ENCODE peak calls at places on chromosomes 11 and 22, in five cellular contexts. E is MM.1S, Z is NCI-H1694, O is A549, L is left lobe of liver. G is an unnamed sample.

GRCh38 chr11:99098751-99099150 is 78.0 kb downstream of the CNTN5 start:
- DNase-seq in L (no peak), Z (no peak), O (no peak), E (peak; percentile 96), G (peak; percentile 6)

GRCh38 chr22:48218889-48219420 is 1456.5 kb downstream of the TBC1D22A start:
- DNase-seq in Z (no peak), L (peak; percentile 23), O (no peak), E (no peak), G (no peak)

GRCh38 chr22:46233231-46233630 is 16.9 kb downstream of the CDPF1 start:
- DNase-seq in E (no peak), O (no peak), L (no peak), Z (peak; percentile 69), G (no peak)

GRCh38 chr11:45392154-45392553 is 106.0 kb upstream of the SYT13 start:
- DNase-seq in Z (no peak), L (no peak), O (no peak), E (no peak), G (no peak)

GRCh38 chr11:103051986-103052385 is 40.0 kb downstream of the DCUN1D5 start:
- DNase-seq in Z (no peak), E (no peak), L (no peak), O (no peak), G (no peak)

GRCh38 chr11:124676386-124676785 is 2.7 kb downstream of the SPA17 start:
- DNase-seq in Z (no peak), L (no peak), E (no peak), O (no peak), G (no peak)

GRCh38 chr11:103051158-103051801 is 40.7 kb downstream of the DCUN1D5 start:
- DNase-seq in Z (no peak), E (no peak), L (no peak), O (no peak), G (no peak)

GRCh38 chr22:45064313-45065268 is 54.8 kb upstream of the PHF21B start:
- DNase-seq in E (no peak), L (no peak), Z (no peak), O (no peak), G (peak; percentile 76)

GRCh38 chr11:15911377-15912044 is 444.8 kb downstream of the SOX6 start:
- DNase-seq in Z (no peak), L (peak; percentile 54), E (no peak), O (no peak), G (no peak)

GRCh38 chr11:100397401-100397800 is 289.7 kb upstream of the ARHGAP42 start:
- DNase-seq in Z (no peak), O (no peak), L (no peak), E (no peak), G (no peak)

G was measured in GM10248.